ENCODE peak calls at places on chromosomes 1 and 21, in six cellular contexts. One of them, this sample, is unnamed.
A peak's percentile ranks its signal among the peaks of the same experiment; 100 is the strongest.

GRCh38 chr1:214441119-214441518 is 110.3 kb downstream of the PTPN14 start:
- DNase-seq in pancreas: no peak
- DNase-seq in CD4-positive, CD25-positive, alpha-beta regulatory T cell: peak; percentile 27
- DNase-seq in adrenal gland: no peak
- DNase-seq in HCT116: no peak
- DNase-seq in right atrium auricular region: no peak
- DNase-seq in this sample: peak; percentile 28

GRCh38 chr1:181743878-181744312 is 260.6 kb downstream of the CACNA1E start:
- DNase-seq in HCT116: no peak
- DNase-seq in right atrium auricular region: no peak
- DNase-seq in adrenal gland: peak; percentile 19
- DNase-seq in CD4-positive, CD25-positive, alpha-beta regulatory T cell: no peak
- DNase-seq in pancreas: no peak
- DNase-seq in this sample: no peak

GRCh38 chr21:31335957-31336738 is 7.9 kb downstream of the TIAM1 start:
- DNase-seq in pancreas: no peak
- DNase-seq in CD4-positive, CD25-positive, alpha-beta regulatory T cell: no peak
- DNase-seq in HCT116: no peak
- DNase-seq in adrenal gland: no peak
- DNase-seq in right atrium auricular region: peak; percentile 65
- DNase-seq in this sample: no peak

GRCh38 chr1:207579436-207579799 is 65.5 kb upstream of the CR1L start:
- DNase-seq in adrenal gland: peak; percentile 56
- DNase-seq in pancreas: no peak
- DNase-seq in HCT116: peak; percentile 68
- DNase-seq in CD4-positive, CD25-positive, alpha-beta regulatory T cell: peak; percentile 79
- DNase-seq in right atrium auricular region: no peak
- DNase-seq in this sample: no peak

GRCh38 chr21:43644609-43645008 is 14.7 kb downstream of the HSF2BP start:
- DNase-seq in pancreas: no peak
- DNase-seq in adrenal gland: peak; percentile 53
- DNase-seq in HCT116: no peak
- DNase-seq in right atrium auricular region: peak; percentile 77
- DNase-seq in CD4-positive, CD25-positive, alpha-beta regulatory T cell: no peak
- DNase-seq in this sample: no peak

GRCh38 chr1:162302660-162303344 is 73.9 kb downstream of the SPATA46 start:
- DNase-seq in pancreas: no peak
- DNase-seq in right atrium auricular region: no peak
- DNase-seq in CD4-positive, CD25-positive, alpha-beta regulatory T cell: no peak
- DNase-seq in adrenal gland: no peak
- DNase-seq in HCT116: no peak
- DNase-seq in this sample: no peak

GRCh38 chr21:41375875-41376274 is 14.0 kb downstream of the MX2 start:
- DNase-seq in right atrium auricular region: no peak
- DNase-seq in CD4-positive, CD25-positive, alpha-beta regulatory T cell: no peak
- DNase-seq in adrenal gland: no peak
- DNase-seq in pancreas: no peak
- DNase-seq in HCT116: no peak
- DNase-seq in this sample: no peak

GRCh38 chr1:67472056-67472455 is 41.9 kb upstream of the SERBP1 start:
- DNase-seq in HCT116: no peak
- DNase-seq in CD4-positive, CD25-positive, alpha-beta regulatory T cell: no peak
- DNase-seq in right atrium auricular region: no peak
- DNase-seq in adrenal gland: no peak
- DNase-seq in pancreas: no peak
- DNase-seq in this sample: no peak

GRCh38 chr1:231315887-231316286 is 21.8 kb downstream of the EXOC8 start:
- DNase-seq in right atrium auricular region: peak; percentile 18
- DNase-seq in CD4-positive, CD25-positive, alpha-beta regulatory T cell: peak; percentile 60
- DNase-seq in adrenal gland: peak; percentile 28
- DNase-seq in HCT116: peak; percentile 44
- DNase-seq in pancreas: peak; percentile 73
- DNase-seq in this sample: no peak

GRCh38 chr1:228653748-228654147 is 81.5 kb upstream of the RHOU start:
- DNase-seq in adrenal gland: no peak
- DNase-seq in CD4-positive, CD25-positive, alpha-beta regulatory T cell: no peak
- DNase-seq in pancreas: no peak
- DNase-seq in right atrium auricular region: no peak
- DNase-seq in HCT116: no peak
- DNase-seq in this sample: no peak

GRCh38 chr1:234108921-234109320 is 204.4 kb downstream of the SLC35F3 start:
- DNase-seq in right atrium auricular region: no peak
- DNase-seq in HCT116: no peak
- DNase-seq in CD4-positive, CD25-positive, alpha-beta regulatory T cell: no peak
- DNase-seq in adrenal gland: no peak
- DNase-seq in pancreas: no peak
- DNase-seq in this sample: no peak

GRCh38 chr1:1245178-1245839 is 1.2 kb downstream of the C1QTNF12 start:
- DNase-seq in HCT116: no peak
- DNase-seq in CD4-positive, CD25-positive, alpha-beta regulatory T cell: no peak
- DNase-seq in right atrium auricular region: no peak
- DNase-seq in adrenal gland: no peak
- DNase-seq in pancreas: peak; percentile 49
- DNase-seq in this sample: no peak

GRCh38 chr1:21034725-21035628 is 141.7 kb downstream of the EIF4G3 start:
- DNase-seq in pancreas: no peak
- DNase-seq in CD4-positive, CD25-positive, alpha-beta regulatory T cell: no peak
- DNase-seq in right atrium auricular region: no peak
- DNase-seq in adrenal gland: no peak
- DNase-seq in HCT116: no peak
- DNase-seq in this sample: no peak

DNA sequence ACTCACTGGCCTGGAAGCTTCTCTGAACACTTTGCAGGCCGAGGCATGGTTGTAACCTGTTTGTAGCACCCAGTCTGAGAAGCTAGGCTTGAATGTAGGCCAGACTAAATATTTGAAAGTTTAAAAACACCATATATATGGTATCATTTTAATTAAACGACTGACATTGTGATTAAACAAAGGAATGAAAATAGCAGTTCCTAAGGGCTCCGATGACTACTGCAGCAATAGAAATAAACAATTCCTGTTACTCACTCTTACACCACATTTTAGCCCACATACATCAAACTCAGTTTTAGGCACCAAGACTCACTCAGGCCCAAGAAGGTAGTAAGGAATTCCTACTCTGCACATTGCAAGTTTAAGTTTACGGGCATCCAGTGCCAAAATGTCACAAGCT is 281.2 kb downstream of the AKT3 start:
- DNase-seq in HCT116: no peak
- DNase-seq in CD4-positive, CD25-positive, alpha-beta regulatory T cell: no peak
- DNase-seq in right atrium auricular region: no peak
- DNase-seq in pancreas: no peak
- DNase-seq in adrenal gland: no peak
- DNase-seq in this sample: no peak
- H3K27ac ChIP-seq in HCT116: no peak overlapping the region
- H3K27ac ChIP-seq in CD4-positive, CD25-positive, alpha-beta regulatory T cell: no peak overlapping the region
- H3K27ac ChIP-seq in right atrium auricular region: no peak overlapping the region
- H3K27ac ChIP-seq in pancreas: no peak overlapping the region
- H3K27ac ChIP-seq in adrenal gland: no peak overlapping the region
- H3K27ac ChIP-seq in this sample: no peak overlapping the region

GRCh38 chr1:4307911-4308545 is 346.4 kb upstream of the AJAP1 start:
- DNase-seq in pancreas: no peak
- DNase-seq in adrenal gland: no peak
- DNase-seq in CD4-positive, CD25-positive, alpha-beta regulatory T cell: no peak
- DNase-seq in HCT116: no peak
- DNase-seq in right atrium auricular region: no peak
- DNase-seq in this sample: no peak

GRCh38 chr1:4312024-4312423 is 342.4 kb upstream of the AJAP1 start:
- DNase-seq in CD4-positive, CD25-positive, alpha-beta regulatory T cell: no peak
- DNase-seq in pancreas: no peak
- DNase-seq in adrenal gland: no peak
- DNase-seq in right atrium auricular region: no peak
- DNase-seq in HCT116: no peak
- DNase-seq in this sample: no peak

GRCh38 chr1:4308826-4309225 is 345.6 kb upstream of the AJAP1 start:
- DNase-seq in pancreas: no peak
- DNase-seq in adrenal gland: no peak
- DNase-seq in right atrium auricular region: no peak
- DNase-seq in HCT116: no peak
- DNase-seq in CD4-positive, CD25-positive, alpha-beta regulatory T cell: no peak
- DNase-seq in this sample: no peak

GRCh38 chr1:4309676-4310320 is 344.6 kb upstream of the AJAP1 start:
- DNase-seq in HCT116: no peak
- DNase-seq in right atrium auricular region: no peak
- DNase-seq in pancreas: no peak
- DNase-seq in CD4-positive, CD25-positive, alpha-beta regulatory T cell: no peak
- DNase-seq in adrenal gland: no peak
- DNase-seq in this sample: no peak

DNA sequence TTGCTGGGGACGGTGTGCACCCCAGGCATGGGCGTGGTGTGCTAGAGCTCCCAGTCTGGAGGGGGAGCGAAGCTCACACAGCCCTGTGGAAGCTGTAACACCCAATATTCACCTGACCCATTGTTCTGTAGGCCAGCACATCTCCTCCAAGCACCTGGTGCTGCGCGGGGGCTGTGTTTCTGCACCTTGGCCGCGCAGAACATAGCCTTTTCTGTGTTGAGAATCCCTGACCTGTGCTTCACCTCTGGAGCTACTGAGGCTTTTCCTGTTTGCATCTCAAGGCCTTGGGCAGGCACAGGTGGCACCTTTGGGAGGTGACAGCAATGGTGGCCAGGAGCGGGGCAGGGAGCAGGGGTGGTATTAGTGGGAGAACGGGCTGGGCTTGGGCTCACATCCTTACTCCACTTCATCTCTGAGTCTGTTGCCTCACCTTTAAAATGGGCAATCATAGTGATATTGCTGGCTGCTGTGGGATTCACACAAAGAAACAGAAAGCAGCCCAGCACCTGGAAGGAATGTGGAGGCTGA is 343.9 kb upstream of the AJAP1 start:
- DNase-seq in HCT116: no peak
- DNase-seq in pancreas: no peak
- DNase-seq in right atrium auricular region: no peak
- DNase-seq in CD4-positive, CD25-positive, alpha-beta regulatory T cell: no peak
- DNase-seq in adrenal gland: no peak
- DNase-seq in this sample: no peak
- H3K9me3 ChIP-seq in HCT116: no peaks in the 10 kb centered on the region
- H3K9me3 ChIP-seq in pancreas: no peaks in the 10 kb centered on the region
- H3K9me3 ChIP-seq in right atrium auricular region: peaks cover 12% of the 10 kb centered on the region
- H3K9me3 ChIP-seq in CD4-positive, CD25-positive, alpha-beta regulatory T cell: peaks cover 8% of the 10 kb centered on the region
- H3K9me3 ChIP-seq in adrenal gland: no peaks in the 10 kb centered on the region
- H3K9me3 ChIP-seq in this sample: no peaks in the 10 kb centered on the region

GRCh38 chr1:66302810-66303209 is 231.1 kb upstream of the SGIP1 start:
- DNase-seq in CD4-positive, CD25-positive, alpha-beta regulatory T cell: peak; percentile 48
- DNase-seq in right atrium auricular region: no peak
- DNase-seq in pancreas: no peak
- DNase-seq in adrenal gland: no peak
- DNase-seq in HCT116: no peak
- DNase-seq in this sample: peak; percentile 11
- H3K4me1 ChIP-seq in CD4-positive, CD25-positive, alpha-beta regulatory T cell: peaks cover 27% of the 10 kb centered on the region
- H3K4me1 ChIP-seq in right atrium auricular region: no peaks in the 10 kb centered on the region
- H3K4me1 ChIP-seq in pancreas: no peaks in the 10 kb centered on the region
- H3K4me1 ChIP-seq in adrenal gland: no peaks in the 10 kb centered on the region
- H3K4me1 ChIP-seq in HCT116: peaks cover 65% of the 10 kb centered on the region
- H3K4me1 ChIP-seq in this sample: peaks cover 6% of the 10 kb centered on the region

GRCh38 chr1:15493869-15494390 is 18.0 kb downstream of the CELA2B start:
- DNase-seq in CD4-positive, CD25-positive, alpha-beta regulatory T cell: no peak
- DNase-seq in HCT116: no peak
- DNase-seq in adrenal gland: no peak
- DNase-seq in right atrium auricular region: no peak
- DNase-seq in pancreas: no peak
- DNase-seq in this sample: no peak
- H3K27ac ChIP-seq in CD4-positive, CD25-positive, alpha-beta regulatory T cell: no peak overlapping the region
- H3K27ac ChIP-seq in HCT116: no peak overlapping the region
- H3K27ac ChIP-seq in adrenal gland: no peak overlapping the region
- H3K27ac ChIP-seq in right atrium auricular region: no peak overlapping the region
- H3K27ac ChIP-seq in pancreas: peak overlapping the region; percentile 2
- H3K27ac ChIP-seq in this sample: no peak overlapping the region

GRCh38 chr1:248730507-248731335 is 24.8 kb downstream of the LYPD8 start:
- DNase-seq in right atrium auricular region: no peak
- DNase-seq in adrenal gland: no peak
- DNase-seq in HCT116: no peak
- DNase-seq in pancreas: no peak
- DNase-seq in CD4-positive, CD25-positive, alpha-beta regulatory T cell: no peak
- DNase-seq in this sample: peak; percentile 10
- H3K9me3 ChIP-seq in right atrium auricular region: peaks cover 9% of the 10 kb centered on the region
- H3K9me3 ChIP-seq in adrenal gland: no peaks in the 10 kb centered on the region
- H3K9me3 ChIP-seq in HCT116: no peaks in the 10 kb centered on the region
- H3K9me3 ChIP-seq in pancreas: no peaks in the 10 kb centered on the region
- H3K9me3 ChIP-seq in CD4-positive, CD25-positive, alpha-beta regulatory T cell: no peaks in the 10 kb centered on the region
- H3K9me3 ChIP-seq in this sample: no peaks in the 10 kb centered on the region

This sample was measured in PC-9.